ENCODE peak calls at places on chromosomes 3 and 15, in six cellular contexts. W is K562; E is heart left ventricle; Z is effector memory CD4-positive, alpha-beta T cell; R is astrocyte of the spinal cord; I is endodermal cell. P is an unnamed sample.

GRCh38 chr15:93152264-93152884 is 63.4 kb upstream of the RGMA start:
- DNase-seq in Z (peak), I (no peak), W (no peak), R (no peak), E (no peak), P (no peak)

GRCh38 chr3:186099178-186099577 is 9.7 kb downstream of the ETV5 start:
- DNase-seq in W (no peak), R (peak), Z (no peak), E (peak), I (no peak), P (peak)

GRCh38 chr15:87733005-87733404 is 523.5 kb downstream of the NTRK3 start:
- DNase-seq in Z (no peak), I (no peak), W (no peak), R (peak), E (no peak), P (peak)

GRCh38 chr3:71066849-71067261 is 516.7 kb downstream of the FOXP1 start:
- DNase-seq in Z (peak), R (no peak), E (peak), W (no peak), I (no peak), P (peak)

GRCh38 chr3:59273976-59274375 is 224.2 kb upstream of the CFAP20DC start:
- DNase-seq in R (no peak), W (no peak), Z (no peak), E (no peak), I (no peak), P (no peak)

GRCh38 chr15:79970921-79971434 is at the start of gene BCL2A1:
- DNase-seq in R (peak), E (no peak), I (no peak), Z (peak), W (no peak), P (peak)

GRCh38 chr3:157379741-157380140 is 56.9 kb upstream of the PTX3 start:
- DNase-seq in E (no peak), W (no peak), Z (no peak), R (no peak), I (no peak), P (no peak)

GRCh38 chr3:197718904-197719303 is 17.8 kb downstream of the RUBCN start:
- DNase-seq in I (no peak), Z (no peak), R (peak), W (no peak), E (no peak), P (peak)

GRCh38 chr15:72784233-72784876 is 797 bp upstream of the ADPGK start:
- DNase-seq in Z (no peak), E (no peak), W (peak), I (no peak), R (peak), P (peak)

GRCh38 chr3:16670191-16670590 is 65.0 kb upstream of the DAZL start:
- DNase-seq in R (no peak), W (no peak), I (no peak), E (no peak), Z (no peak), P (no peak)

GRCh38 chr3:176521531-176522175 is 675.6 kb downstream of the TBL1XR1 start:
- DNase-seq in Z (no peak), R (peak), E (no peak), I (peak), W (no peak), P (peak)

GRCh38 chr15:31442203-31443090 is 115.8 kb downstream of the KLF13 start:
- DNase-seq in I (peak), Z (no peak), E (no peak), W (peak), R (peak), P (peak)

GRCh38 chr3:71926242-71926560 is 141.3 kb upstream of the PROK2 start:
- DNase-seq in W (no peak), R (peak), Z (no peak), E (no peak), I (peak), P (peak)

GRCh38 chr3:151896662-151897012 is 23.2 kb downstream of the SUCNR1 start:
- DNase-seq in R (no peak), W (no peak), E (no peak), Z (no peak), I (no peak), P (no peak)

GRCh38 chr3:139518926-139519842 is 20.4 kb downstream of the RBP1 start:
- DNase-seq in R (no peak), Z (no peak), I (no peak), E (no peak), W (no peak), P (no peak)

GRCh38 chr3:59235221-59236012 is 185.6 kb upstream of the CFAP20DC start:
- DNase-seq in I (no peak), Z (no peak), E (no peak), R (no peak), W (no peak), P (no peak)

GRCh38 chr15:90037961-90038633 is 37.0 kb downstream of the ZNF710 start:
- DNase-seq in Z (no peak), I (peak), W (peak), E (no peak), R (no peak), P (peak)

GRCh38 chr3:89043406-89043947 is 63.9 kb upstream of the EPHA3 start:
- DNase-seq in E (no peak), R (no peak), I (no peak), Z (no peak), W (no peak), P (no peak)

GRCh38 chr3:130783629-130784028 is 37.0 kb upstream of the PIK3R4 start:
- DNase-seq in W (no peak), R (peak), I (no peak), E (no peak), Z (no peak), P (peak)

GRCh38 chr15:51096976-51097375 is 2.3 kb upstream of the TNFAIP8L3 start:
- DNase-seq in E (no peak), Z (no peak), I (no peak), W (no peak), R (no peak), P (no peak)

GRCh38 chr3:11137627-11137959 is 16.7 kb upstream of the HRH1 start:
- DNase-seq in E (no peak), R (no peak), W (no peak), Z (no peak), I (no peak), P (no peak)
- H3K4me3 ChIP-seq in E (no peak), R (peak), W (no peak), Z (no peak), I (no peak), P (peak)

GRCh38 chr3:179682681-179683080 is 29.8 kb downstream of the USP13 start:
- DNase-seq in Z (no peak), W (no peak), I (no peak), R (no peak), E (no peak), P (no peak)

GRCh38 chr3:179677884-179678283 is 25.0 kb downstream of the USP13 start:
- DNase-seq in Z (no peak), E (peak), R (no peak), W (no peak), I (no peak), P (no peak)

GRCh38 chr3:179676081-179676480 is 23.2 kb downstream of the USP13 start:
- DNase-seq in E (no peak), R (no peak), W (no peak), Z (no peak), I (no peak), P (no peak)

DNA sequence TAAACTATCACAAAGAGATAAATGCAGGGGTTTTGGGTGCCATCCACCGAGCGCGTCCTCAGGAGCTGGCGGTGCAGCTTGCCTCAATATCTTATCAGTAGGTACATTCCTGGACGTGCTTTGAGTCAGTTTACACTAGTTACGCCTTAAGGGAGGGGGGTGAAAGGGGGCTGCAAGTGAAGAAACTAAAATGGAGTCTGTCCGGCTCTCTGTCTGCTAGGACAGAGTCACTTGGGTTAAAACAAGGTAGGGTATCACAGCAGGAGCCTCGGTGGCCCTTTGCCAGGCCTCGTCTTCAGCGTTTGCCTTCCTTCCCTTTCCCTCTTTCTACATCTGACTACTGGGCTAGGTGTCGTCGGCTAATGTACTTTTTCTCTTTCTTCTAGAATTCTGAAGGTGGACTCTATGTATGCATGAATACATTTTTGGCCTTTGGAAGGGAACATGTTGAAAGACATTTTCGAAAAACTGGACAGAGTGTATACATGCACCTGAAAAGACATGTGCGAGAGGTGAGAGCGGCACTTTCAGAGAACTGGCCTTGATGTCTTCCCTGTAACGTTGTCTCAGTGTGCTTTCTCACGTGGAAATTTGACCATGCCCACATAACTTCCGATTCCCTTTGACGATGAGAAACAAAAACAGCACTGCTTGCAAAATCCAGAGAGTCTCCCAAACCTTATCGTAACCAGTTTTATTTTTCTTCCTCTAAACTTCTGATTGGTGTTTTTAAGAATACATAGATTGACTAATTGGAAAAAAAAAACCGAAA is 28.8 kb downstream of the USP13 start:
- DNase-seq in E (no peak), I (peak), W (no peak), R (no peak), Z (no peak), P (peak)
- H3K4me3 ChIP-seq in E (peak), I (no peak), W (no peak), R (no peak), Z (no peak), P (no peak)

DNA sequence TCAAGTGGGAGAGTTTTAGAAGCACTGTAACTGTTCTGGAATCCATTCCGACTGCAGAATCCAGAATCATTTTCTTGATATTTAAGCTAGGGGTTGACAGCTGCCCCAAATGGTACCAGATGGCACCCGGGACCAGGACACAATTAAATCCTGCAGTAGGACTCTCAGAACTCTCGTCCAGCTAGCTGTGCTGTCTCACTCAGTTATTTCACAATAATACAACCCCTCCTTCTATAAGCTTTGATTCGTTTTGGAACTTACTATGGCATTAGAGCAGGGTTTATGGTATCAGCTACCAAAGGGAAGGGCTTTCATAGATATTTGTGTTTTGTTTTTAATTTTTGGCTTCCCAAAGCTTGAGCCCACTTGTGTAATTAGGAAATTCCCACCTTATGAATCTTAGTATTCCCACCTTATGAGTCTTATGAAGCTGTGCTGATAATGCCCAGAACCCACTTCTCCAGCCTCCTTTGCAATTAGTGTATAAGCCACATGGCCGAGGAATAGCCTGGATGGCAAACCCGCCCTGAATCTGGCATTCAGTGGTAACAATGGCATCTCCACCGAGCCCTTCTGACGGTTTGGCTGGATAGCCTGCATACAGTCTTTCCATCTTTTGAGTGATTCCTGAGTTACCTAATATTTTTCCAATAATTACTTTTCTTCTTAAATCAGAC is 120.1 kb downstream of the UACA start:
- DNase-seq in I (no peak), W (no peak), E (no peak), R (no peak), Z (no peak), P (no peak)
- H3K4me3 ChIP-seq in I (no peak), W (no peak), E (no peak), R (no peak), Z (no peak), P (no peak)

GRCh38 chr15:49718234-49718633 is 97.4 kb downstream of the DTWD1 start:
- DNase-seq in W (no peak), I (no peak), R (no peak), E (no peak), Z (no peak), P (peak)

GRCh38 chr15:49715701-49716100 is 94.9 kb downstream of the DTWD1 start:
- DNase-seq in Z (no peak), R (no peak), I (no peak), E (no peak), W (no peak), P (no peak)

GRCh38 chr15:49712162-49712561 is 91.3 kb downstream of the DTWD1 start:
- DNase-seq in R (no peak), E (no peak), W (no peak), I (no peak), Z (no peak), P (no peak)

GRCh38 chr15:49712846-49713450 is 92.1 kb downstream of the DTWD1 start:
- DNase-seq in I (peak), R (no peak), W (no peak), E (no peak), Z (no peak), P (no peak)

DNA sequence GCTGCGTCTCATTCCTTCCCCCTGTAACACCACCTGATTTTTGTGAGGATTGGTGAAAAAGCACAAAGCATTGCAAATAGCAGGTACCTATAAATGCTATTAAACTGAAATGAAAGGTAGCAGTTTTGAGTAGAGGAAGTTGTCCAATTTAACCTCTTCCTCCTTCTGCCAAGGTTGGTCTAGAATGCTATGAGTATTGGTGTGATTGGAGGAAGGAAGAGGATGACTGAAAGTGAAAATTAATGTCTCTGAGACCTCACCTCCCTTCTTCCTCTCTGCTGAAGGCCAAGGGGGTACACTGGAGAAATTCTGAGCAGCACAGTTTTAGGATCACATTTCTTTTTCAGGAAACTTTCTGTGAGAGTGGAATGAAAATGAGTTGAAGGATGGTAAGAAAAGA is 94.4 kb downstream of the DTWD1 start:
- DNase-seq in E (no peak), R (no peak), Z (no peak), I (no peak), W (no peak), P (no peak)
- H3K4me3 ChIP-seq in E (no peak), R (no peak), Z (no peak), I (no peak), W (no peak), P (no peak)

GRCh38 chr15:98547741-98548166 is 100.6 kb upstream of the IGF1R start:
- DNase-seq in Z (no peak), I (peak), W (no peak), E (peak), R (peak), P (peak)
- H3K4me3 ChIP-seq in Z (peak), I (peak), W (no peak), E (peak), R (peak), P (peak)

GRCh38 chr15:48147358-48147757 is 26.6 kb downstream of the SLC24A5 start:
- DNase-seq in W (no peak), I (no peak), Z (no peak), E (no peak), R (no peak), P (no peak)

GRCh38 chr15:48153526-48153925 is 24.6 kb downstream of the MYEF2 start:
- DNase-seq in E (no peak), I (no peak), R (no peak), W (no peak), Z (no peak), P (no peak)

GRCh38 chr15:48144889-48145288 is 24.1 kb downstream of the SLC24A5 start:
- DNase-seq in Z (no peak), I (no peak), W (no peak), R (no peak), E (no peak), P (peak)

GRCh38 chr15:48145923-48146322 is 25.1 kb downstream of the SLC24A5 start:
- DNase-seq in I (no peak), R (no peak), W (no peak), E (no peak), Z (no peak), P (peak)

GRCh38 chr15:48149858-48150257 is 28.2 kb downstream of the MYEF2 start:
- DNase-seq in E (no peak), W (no peak), R (peak), Z (no peak), I (no peak), P (peak)
- H3K4me3 ChIP-seq in E (no peak), W (no peak), R (no peak), Z (no peak), I (no peak), P (no peak)

GRCh38 chr3:32780071-32780734 is 37.6 kb upstream of the TRIM71 start:
- DNase-seq in I (no peak), E (no peak), Z (no peak), R (no peak), W (no peak), P (no peak)

GRCh38 chr3:32778389-32778788 is 39.4 kb upstream of the TRIM71 start:
- DNase-seq in R (no peak), Z (no peak), W (no peak), I (no peak), E (no peak), P (no peak)

GRCh38 chr3:32780735-32781210 is 37.0 kb upstream of the TRIM71 start:
- DNase-seq in I (peak), E (peak), R (peak), Z (no peak), W (peak), P (peak)

GRCh38 chr3:32781211-32781968 is 36.4 kb upstream of the TRIM71 start:
- DNase-seq in W (peak), Z (peak), I (peak), E (peak), R (peak), P (peak)

GRCh38 chr3:32782417-32782816 is 35.4 kb upstream of the TRIM71 start:
- DNase-seq in Z (no peak), R (no peak), I (peak), E (no peak), W (no peak), P (no peak)
- H3K4me3 ChIP-seq in Z (no peak), R (no peak), I (no peak), E (no peak), W (no peak), P (no peak)

GRCh38 chr3:52121813-52122212 is 32.4 kb downstream of the POC1A start:
- DNase-seq in R (no peak), E (peak), Z (no peak), I (no peak), W (no peak), P (no peak)

GRCh38 chr3:52122491-52122890 is 31.7 kb downstream of the POC1A start:
- DNase-seq in I (no peak), Z (no peak), R (no peak), E (peak), W (no peak), P (no peak)

GRCh38 chr3:52124126-52124525 is 30.1 kb downstream of the POC1A start:
- DNase-seq in I (no peak), E (peak), R (no peak), W (no peak), Z (no peak), P (no peak)

GRCh38 chr3:52124766-52125165 is 29.5 kb downstream of the POC1A start:
- DNase-seq in R (no peak), W (no peak), Z (no peak), E (peak), I (no peak), P (no peak)

GRCh38 chr3:52123106-52123708 is 31.0 kb downstream of the POC1A start:
- DNase-seq in R (peak), E (peak), I (peak), W (peak), Z (peak), P (peak)
- H3K4me3 ChIP-seq in R (no peak), E (no peak), I (no peak), W (no peak), Z (no peak), P (no peak)

GRCh38 chr3:12190221-12190807 is 31.6 kb upstream of the TIMP4 start:
- DNase-seq in W (no peak), I (no peak), E (no peak), Z (no peak), R (no peak), P (no peak)

GRCh38 chr3:12190832-12191231 is 32.1 kb upstream of the TIMP4 start:
- DNase-seq in I (no peak), R (no peak), Z (no peak), W (no peak), E (no peak), P (no peak)

GRCh38 chr3:12187448-12188327 is 29.0 kb upstream of the TIMP4 start:
- DNase-seq in Z (no peak), W (no peak), I (peak), R (peak), E (peak), P (peak)

GRCh38 chr3:12188328-12188648 is 29.6 kb upstream of the TIMP4 start:
- DNase-seq in R (no peak), I (no peak), Z (no peak), W (no peak), E (no peak), P (no peak)

DNA sequence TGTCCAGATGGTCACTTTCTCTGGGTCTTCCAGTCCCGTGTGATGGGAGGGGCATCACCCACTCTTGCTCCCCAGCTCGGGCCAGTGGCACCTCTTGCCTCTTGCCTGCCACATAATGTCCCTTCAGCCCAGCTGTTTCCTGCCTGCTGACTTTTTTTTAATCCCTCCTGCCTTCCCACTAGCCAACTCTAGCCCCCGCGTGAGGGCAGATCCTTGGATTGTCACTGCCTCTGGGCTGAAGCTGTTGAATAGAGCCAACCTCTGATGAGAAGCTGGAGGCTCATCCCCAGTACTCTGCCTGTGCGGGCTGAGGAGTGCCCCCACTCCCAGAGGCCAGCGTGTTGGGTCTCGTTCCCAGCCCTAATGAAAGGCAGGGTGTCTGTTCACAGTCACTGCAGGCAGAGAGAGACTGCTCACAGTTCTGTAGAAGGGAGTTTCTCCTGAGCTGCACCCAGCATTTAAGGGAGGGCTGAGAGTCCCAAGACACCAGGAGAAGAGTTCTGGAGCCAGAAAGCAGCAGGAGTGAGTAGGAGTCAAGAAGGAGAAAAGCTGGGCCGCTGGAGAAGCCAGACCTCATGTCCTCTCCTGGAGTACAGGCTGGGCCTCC is 30.1 kb upstream of the TIMP4 start:
- DNase-seq in Z (no peak), I (no peak), E (no peak), W (no peak), R (no peak), P (no peak)
- H3K4me3 ChIP-seq in Z (no peak), I (no peak), E (no peak), W (no peak), R (no peak), P (no peak)

GRCh38 chr3:182895513-182896112 is 84.7 kb downstream of the DCUN1D1 start:
- DNase-seq in I (no peak), Z (no peak), R (no peak), W (no peak), E (no peak), P (no peak)
- H3K4me3 ChIP-seq in I (no peak), Z (no peak), R (no peak), W (no peak), E (no peak), P (no peak)